ENCODE peak calls at places on chromosomes 11 and 22, in eight cellular contexts. One of them, this sample, is unnamed.

GRCh38 chr22:40178417-40179409 is 988 bp downstream of the TNRC6B start:
- DNase-seq in fibroblast of lung: peak
- DNase-seq in fibroblast of pulmonary artery: peak
- DNase-seq in left lung: no peak
- DNase-seq in choroid plexus epithelial cell: peak
- DNase-seq in HCT116: no peak
- DNase-seq in mammary epithelial cell: no peak
- DNase-seq in AG04450: no peak
- DNase-seq in this sample: peak

GRCh38 chr11:729492-730074 is 17.7 kb upstream of the TALDO1 start:
- DNase-seq in fibroblast of lung: no peak
- DNase-seq in fibroblast of pulmonary artery: no peak
- DNase-seq in left lung: no peak
- DNase-seq in choroid plexus epithelial cell: no peak
- DNase-seq in HCT116: no peak
- DNase-seq in mammary epithelial cell: no peak
- DNase-seq in AG04450: no peak
- DNase-seq in this sample: no peak

GRCh38 chr11:61860054-61860903 is 31.1 kb downstream of the FADS3 start:
- DNase-seq in fibroblast of lung: peak
- DNase-seq in fibroblast of pulmonary artery: peak
- DNase-seq in left lung: no peak
- DNase-seq in choroid plexus epithelial cell: peak
- DNase-seq in HCT116: peak
- DNase-seq in mammary epithelial cell: no peak
- DNase-seq in AG04450: no peak
- DNase-seq in this sample: no peak

GRCh38 chr11:94838027-94838610 is 70.0 kb downstream of the AMOTL1 start:
- DNase-seq in fibroblast of lung: no peak
- DNase-seq in fibroblast of pulmonary artery: no peak
- DNase-seq in left lung: no peak
- DNase-seq in choroid plexus epithelial cell: no peak
- DNase-seq in HCT116: no peak
- DNase-seq in mammary epithelial cell: no peak
- DNase-seq in AG04450: no peak
- DNase-seq in this sample: no peak

GRCh38 chr11:100576044-100577021 is 110.8 kb upstream of the ARHGAP42 start:
- DNase-seq in fibroblast of lung: peak
- DNase-seq in fibroblast of pulmonary artery: peak
- DNase-seq in left lung: no peak
- DNase-seq in choroid plexus epithelial cell: peak
- DNase-seq in HCT116: peak
- DNase-seq in mammary epithelial cell: peak
- DNase-seq in AG04450: no peak
- DNase-seq in this sample: no peak

GRCh38 chr22:37105990-37106389 is 3.5 kb downstream of the TMPRSS6 start:
- DNase-seq in fibroblast of lung: no peak
- DNase-seq in fibroblast of pulmonary artery: no peak
- DNase-seq in left lung: no peak
- DNase-seq in choroid plexus epithelial cell: no peak
- DNase-seq in HCT116: no peak
- DNase-seq in mammary epithelial cell: no peak
- DNase-seq in AG04450: no peak
- DNase-seq in this sample: no peak

GRCh38 chr11:17987826-17988225 is 25.0 kb downstream of the SERGEF start:
- DNase-seq in fibroblast of lung: no peak
- DNase-seq in fibroblast of pulmonary artery: no peak
- DNase-seq in left lung: no peak
- DNase-seq in choroid plexus epithelial cell: no peak
- DNase-seq in HCT116: no peak
- DNase-seq in mammary epithelial cell: no peak
- DNase-seq in AG04450: no peak
- DNase-seq in this sample: no peak

GRCh38 chr11:128716661-128717210 is 22.9 kb downstream of the FLI1 start:
- DNase-seq in fibroblast of lung: peak
- DNase-seq in fibroblast of pulmonary artery: peak
- DNase-seq in left lung: no peak
- DNase-seq in choroid plexus epithelial cell: peak
- DNase-seq in HCT116: no peak
- DNase-seq in mammary epithelial cell: no peak
- DNase-seq in AG04450: no peak
- DNase-seq in this sample: no peak

GRCh38 chr11:40597546-40598113 is 861.8 kb downstream of the LRRC4C start:
- DNase-seq in fibroblast of lung: no peak
- DNase-seq in fibroblast of pulmonary artery: no peak
- DNase-seq in left lung: no peak
- DNase-seq in choroid plexus epithelial cell: no peak
- DNase-seq in HCT116: no peak
- DNase-seq in mammary epithelial cell: no peak
- DNase-seq in AG04450: no peak
- DNase-seq in this sample: no peak

GRCh38 chr11:96188625-96189006 is 154.4 kb downstream of the MAML2 start:
- DNase-seq in fibroblast of lung: no peak
- DNase-seq in fibroblast of pulmonary artery: peak
- DNase-seq in left lung: no peak
- DNase-seq in choroid plexus epithelial cell: peak
- DNase-seq in HCT116: no peak
- DNase-seq in mammary epithelial cell: peak
- DNase-seq in AG04450: no peak
- DNase-seq in this sample: no peak

GRCh38 chr11:22763166-22763565 is 66.4 kb downstream of the SVIP start:
- DNase-seq in fibroblast of lung: no peak
- DNase-seq in fibroblast of pulmonary artery: no peak
- DNase-seq in left lung: no peak
- DNase-seq in choroid plexus epithelial cell: no peak
- DNase-seq in HCT116: no peak
- DNase-seq in mammary epithelial cell: no peak
- DNase-seq in AG04450: no peak
- DNase-seq in this sample: no peak

GRCh38 chr11:6332066-6332465 is 11.8 kb upstream of the CAVIN3 start:
- DNase-seq in fibroblast of lung: no peak
- DNase-seq in fibroblast of pulmonary artery: no peak
- DNase-seq in left lung: no peak
- DNase-seq in choroid plexus epithelial cell: no peak
- DNase-seq in HCT116: no peak
- DNase-seq in mammary epithelial cell: no peak
- DNase-seq in AG04450: no peak
- DNase-seq in this sample: no peak

GRCh38 chr11:47215366-47215925 is 672 bp downstream of the DDB2 start:
- DNase-seq in fibroblast of lung: peak
- DNase-seq in fibroblast of pulmonary artery: no peak
- DNase-seq in left lung: no peak
- DNase-seq in choroid plexus epithelial cell: no peak
- DNase-seq in HCT116: no peak
- DNase-seq in mammary epithelial cell: peak
- DNase-seq in AG04450: no peak
- DNase-seq in this sample: no peak

GRCh38 chr11:10381730-10382129 is 73.3 kb upstream of the AMPD3 start:
- DNase-seq in fibroblast of lung: no peak
- DNase-seq in fibroblast of pulmonary artery: peak
- DNase-seq in left lung: no peak
- DNase-seq in choroid plexus epithelial cell: peak
- DNase-seq in HCT116: no peak
- DNase-seq in mammary epithelial cell: no peak
- DNase-seq in AG04450: no peak
- DNase-seq in this sample: no peak

GRCh38 chr22:42905217-42905616 is 48.1 kb upstream of the ARFGAP3 start:
- DNase-seq in fibroblast of lung: no peak
- DNase-seq in fibroblast of pulmonary artery: no peak
- DNase-seq in left lung: no peak
- DNase-seq in choroid plexus epithelial cell: no peak
- DNase-seq in HCT116: no peak
- DNase-seq in mammary epithelial cell: no peak
- DNase-seq in AG04450: no peak
- DNase-seq in this sample: no peak

GRCh38 chr22:42904049-42904448 is 47.0 kb upstream of the ARFGAP3 start:
- DNase-seq in fibroblast of lung: no peak
- DNase-seq in fibroblast of pulmonary artery: no peak
- DNase-seq in left lung: no peak
- DNase-seq in choroid plexus epithelial cell: no peak
- DNase-seq in HCT116: no peak
- DNase-seq in mammary epithelial cell: no peak
- DNase-seq in AG04450: no peak
- DNase-seq in this sample: no peak

GRCh38 chr22:42902875-42903510 is 45.9 kb upstream of the ARFGAP3 start:
- DNase-seq in fibroblast of lung: peak
- DNase-seq in fibroblast of pulmonary artery: peak
- DNase-seq in left lung: no peak
- DNase-seq in choroid plexus epithelial cell: peak
- DNase-seq in HCT116: no peak
- DNase-seq in mammary epithelial cell: no peak
- DNase-seq in AG04450: peak
- DNase-seq in this sample: no peak

GRCh38 chr22:42905702-42906183 is 48.7 kb upstream of the ARFGAP3 start:
- DNase-seq in fibroblast of lung: no peak
- DNase-seq in fibroblast of pulmonary artery: no peak
- DNase-seq in left lung: peak
- DNase-seq in choroid plexus epithelial cell: no peak
- DNase-seq in HCT116: no peak
- DNase-seq in mammary epithelial cell: peak
- DNase-seq in AG04450: no peak
- DNase-seq in this sample: no peak

GRCh38 chr22:42901790-42902508 is 44.9 kb upstream of the ARFGAP3 start:
- DNase-seq in fibroblast of lung: no peak
- DNase-seq in fibroblast of pulmonary artery: no peak
- DNase-seq in left lung: no peak
- DNase-seq in choroid plexus epithelial cell: no peak
- DNase-seq in HCT116: no peak
- DNase-seq in mammary epithelial cell: no peak
- DNase-seq in AG04450: no peak
- DNase-seq in this sample: no peak
- TF ChIP-seq CTCF in fibroblast of lung: no peak
- TF ChIP-seq CTCF in fibroblast of pulmonary artery: peak
- TF ChIP-seq CTCF in left lung: no peak
- TF ChIP-seq CTCF in choroid plexus epithelial cell: peak
- TF ChIP-seq CTCF in HCT116: peak
- TF ChIP-seq CTCF in mammary epithelial cell: peak
- TF ChIP-seq CTCF in AG04450: peak
- TF ChIP-seq CTCF in this sample: peak

DNA sequence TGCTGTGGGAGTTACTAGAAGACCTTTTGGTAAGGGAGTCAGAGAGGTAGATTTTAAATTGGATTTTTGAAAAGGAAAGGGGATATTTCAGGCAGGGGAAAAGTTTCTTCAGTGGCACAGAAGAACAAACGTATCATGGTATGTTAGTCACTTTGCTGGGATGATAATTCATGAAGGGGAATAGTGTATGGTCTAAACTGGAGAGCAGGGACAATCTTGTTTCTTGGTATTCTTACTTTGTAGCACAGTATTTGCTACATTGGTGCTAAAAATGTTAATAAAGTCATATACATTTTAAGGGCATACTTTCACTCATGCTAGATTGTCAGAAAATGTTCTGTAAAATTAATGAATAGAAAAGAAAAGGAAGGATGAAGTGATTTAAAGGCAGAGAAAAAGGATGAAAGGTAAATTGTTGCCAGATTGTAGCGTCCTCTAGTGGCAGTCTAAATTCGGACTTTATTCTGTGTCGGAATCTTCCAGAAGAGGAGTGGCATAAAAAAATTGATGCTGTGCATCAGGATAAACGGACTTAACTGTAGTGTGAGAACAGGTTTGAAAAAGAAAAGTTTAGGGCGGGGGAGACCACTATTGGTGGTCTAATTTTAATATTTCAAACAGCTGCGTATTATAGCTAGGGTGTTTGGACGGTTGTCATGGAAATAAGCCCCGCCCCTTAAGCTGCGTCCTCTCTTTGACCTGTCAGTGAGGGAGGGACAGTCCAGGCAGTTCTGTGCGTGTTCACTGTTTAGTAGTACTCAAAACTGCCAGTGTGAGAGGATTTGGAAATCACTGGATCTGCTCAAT is at the start of gene BCO2:
- DNase-seq in fibroblast of lung: peak
- DNase-seq in fibroblast of pulmonary artery: peak
- DNase-seq in left lung: peak
- DNase-seq in choroid plexus epithelial cell: peak
- DNase-seq in HCT116: peak
- DNase-seq in mammary epithelial cell: peak
- DNase-seq in AG04450: no peak
- DNase-seq in this sample: no peak
- H3K4me3 ChIP-seq in fibroblast of lung: peak
- H3K4me3 ChIP-seq in fibroblast of pulmonary artery: peak
- H3K4me3 ChIP-seq in left lung: peak
- H3K4me3 ChIP-seq in choroid plexus epithelial cell: peak
- H3K4me3 ChIP-seq in HCT116: peak
- H3K4me3 ChIP-seq in mammary epithelial cell: peak
- H3K4me3 ChIP-seq in AG04450: peak
- H3K4me3 ChIP-seq in this sample: peak

DNA sequence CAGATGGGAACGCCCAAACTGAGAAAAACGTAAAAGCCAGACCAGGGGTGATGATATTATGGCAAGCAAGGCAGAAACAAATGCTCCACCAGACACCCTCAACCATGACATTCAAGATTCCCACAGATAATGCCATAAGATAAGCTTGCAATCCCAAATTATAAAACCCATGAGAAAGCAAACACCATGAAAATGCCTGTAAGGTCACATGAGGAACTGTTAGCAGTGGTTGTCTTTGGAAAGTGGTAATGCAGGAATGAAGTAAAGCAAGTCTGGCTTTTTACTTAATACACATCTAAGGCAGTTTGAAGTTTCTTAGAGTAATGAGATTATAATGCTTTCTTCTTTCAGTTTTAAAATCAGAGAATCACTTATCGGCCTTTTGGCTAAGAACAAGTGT is 111.0 kb downstream of the MN1 start:
- DNase-seq in fibroblast of lung: no peak
- DNase-seq in fibroblast of pulmonary artery: no peak
- DNase-seq in left lung: no peak
- DNase-seq in choroid plexus epithelial cell: no peak
- DNase-seq in HCT116: no peak
- DNase-seq in mammary epithelial cell: no peak
- DNase-seq in AG04450: no peak
- DNase-seq in this sample: no peak
- TF ChIP-seq CTCF in fibroblast of lung: no peak
- TF ChIP-seq CTCF in fibroblast of pulmonary artery: no peak
- TF ChIP-seq CTCF in left lung: no peak
- TF ChIP-seq CTCF in choroid plexus epithelial cell: no peak
- TF ChIP-seq CTCF in HCT116: no peak
- TF ChIP-seq CTCF in mammary epithelial cell: no peak
- TF ChIP-seq CTCF in AG04450: no peak
- TF ChIP-seq CTCF in this sample: no peak

GRCh38 chr22:49770454-49771265 is 57.0 kb downstream of the BRD1 start:
- DNase-seq in fibroblast of lung: no peak
- DNase-seq in fibroblast of pulmonary artery: no peak
- DNase-seq in left lung: peak
- DNase-seq in choroid plexus epithelial cell: no peak
- DNase-seq in HCT116: no peak
- DNase-seq in mammary epithelial cell: no peak
- DNase-seq in AG04450: no peak
- DNase-seq in this sample: no peak
- H3K4me3 ChIP-seq in fibroblast of lung: no peak
- H3K4me3 ChIP-seq in fibroblast of pulmonary artery: no peak
- H3K4me3 ChIP-seq in left lung: no peak
- H3K4me3 ChIP-seq in choroid plexus epithelial cell: no peak
- H3K4me3 ChIP-seq in HCT116: no peak
- H3K4me3 ChIP-seq in mammary epithelial cell: no peak
- H3K4me3 ChIP-seq in AG04450: no peak
- H3K4me3 ChIP-seq in this sample: no peak

This sample was measured in kidney epithelial cell.